ENCODE peak calls at places on chromosomes 1 and 21, in five cellular contexts. One of them, this sample, is unnamed.

GRCh38 chr1:229148041-229148671 is 122.8 kb upstream of the RAB4A start:
- DNase-seq in IMR-90: no peak
- DNase-seq in lung: no peak
- DNase-seq in body of pancreas: peak; percentile 58
- DNase-seq in ovary: no peak
- DNase-seq in this sample: no peak

GRCh38 chr1:36834586-36834985 is 199.7 kb downstream of the GRIK3 start:
- DNase-seq in IMR-90: no peak
- DNase-seq in lung: no peak
- DNase-seq in body of pancreas: no peak
- DNase-seq in ovary: no peak
- DNase-seq in this sample: no peak

GRCh38 chr1:232204269-232204668 is 425.7 kb downstream of the SIPA1L2 start:
- DNase-seq in IMR-90: peak; percentile 6
- DNase-seq in lung: no peak
- DNase-seq in body of pancreas: no peak
- DNase-seq in ovary: no peak
- DNase-seq in this sample: no peak

GRCh38 chr1:181086926-181087325 is 1.6 kb upstream of the IER5 start:
- DNase-seq in IMR-90: peak; percentile 80
- DNase-seq in lung: no peak
- DNase-seq in body of pancreas: no peak
- DNase-seq in ovary: no peak
- DNase-seq in this sample: no peak

GRCh38 chr1:59730759-59731478 is 83.8 kb upstream of the HOOK1 start:
- DNase-seq in IMR-90: peak; percentile 99
- DNase-seq in lung: peak; percentile 58
- DNase-seq in body of pancreas: peak; percentile 66
- DNase-seq in ovary: peak; percentile 78
- DNase-seq in this sample: peak; percentile 77

GRCh38 chr1:43890815-43891214 is 42.8 kb upstream of the ARTN start:
- DNase-seq in IMR-90: peak; percentile 28
- DNase-seq in lung: no peak
- DNase-seq in body of pancreas: no peak
- DNase-seq in ovary: no peak
- DNase-seq in this sample: no peak

GRCh38 chr1:87325982-87326738 is 2.5 kb upstream of the LMO4 start:
- DNase-seq in IMR-90: peak; percentile 49
- DNase-seq in lung: peak; percentile 42
- DNase-seq in body of pancreas: peak; percentile 49
- DNase-seq in ovary: no peak
- DNase-seq in this sample: peak; percentile 77

GRCh38 chr1:5509664-5510452 is 482.4 kb downstream of the NPHP4 start:
- DNase-seq in IMR-90: peak; percentile 15
- DNase-seq in lung: peak; percentile 57
- DNase-seq in body of pancreas: peak; percentile 68
- DNase-seq in ovary: peak; percentile 72
- DNase-seq in this sample: peak; percentile 74

GRCh38 chr1:112665857-112666256 is 8.6 kb upstream of the MOV10 start:
- DNase-seq in IMR-90: no peak
- DNase-seq in lung: no peak
- DNase-seq in body of pancreas: no peak
- DNase-seq in ovary: no peak
- DNase-seq in this sample: no peak

GRCh38 chr1:111909010-111909409 is 80.5 kb downstream of the KCND3 start:
- DNase-seq in IMR-90: no peak
- DNase-seq in lung: no peak
- DNase-seq in body of pancreas: no peak
- DNase-seq in ovary: no peak
- DNase-seq in this sample: no peak

GRCh38 chr1:54851406-54851805 is 35.6 kb downstream of the DHCR24 start:
- DNase-seq in IMR-90: no peak
- DNase-seq in lung: no peak
- DNase-seq in body of pancreas: no peak
- DNase-seq in ovary: no peak
- DNase-seq in this sample: no peak

GRCh38 chr1:244862354-244862698 is 2.0 kb downstream of the HNRNPU start:
- DNase-seq in IMR-90: no peak
- DNase-seq in lung: no peak
- DNase-seq in body of pancreas: no peak
- DNase-seq in ovary: no peak
- DNase-seq in this sample: no peak

GRCh38 chr1:224333309-224333926 is 3.4 kb upstream of the NVL start:
- DNase-seq in IMR-90: peak; percentile 64
- DNase-seq in lung: no peak
- DNase-seq in body of pancreas: no peak
- DNase-seq in ovary: no peak
- DNase-seq in this sample: no peak

GRCh38 chr1:88302843-88303486 is 381.1 kb upstream of the PKN2 start:
- DNase-seq in IMR-90: peak; percentile 55
- DNase-seq in lung: no peak
- DNase-seq in body of pancreas: peak; percentile 14
- DNase-seq in ovary: peak; percentile 18
- DNase-seq in this sample: no peak

GRCh38 chr1:221444346-221444745 is 297.5 kb downstream of the DUSP10 start:
- DNase-seq in IMR-90: no peak
- DNase-seq in lung: no peak
- DNase-seq in body of pancreas: no peak
- DNase-seq in ovary: no peak
- DNase-seq in this sample: no peak

GRCh38 chr1:39411526-39411925 is 79.9 kb upstream of the BMP8A start:
- DNase-seq in IMR-90: peak; percentile 71
- DNase-seq in lung: no peak
- DNase-seq in body of pancreas: no peak
- DNase-seq in ovary: no peak
- DNase-seq in this sample: no peak

GRCh38 chr1:68384872-68385390 is 64.8 kb downstream of the RPE65 start:
- DNase-seq in IMR-90: peak; percentile 90
- DNase-seq in lung: no peak
- DNase-seq in body of pancreas: no peak
- DNase-seq in ovary: no peak
- DNase-seq in this sample: no peak

GRCh38 chr1:113760102-113760804 is 967 bp upstream of the PHTF1 start:
- DNase-seq in IMR-90: no peak
- DNase-seq in lung: no peak
- DNase-seq in body of pancreas: no peak
- DNase-seq in ovary: no peak
- DNase-seq in this sample: no peak

GRCh38 chr1:116375165-116375883 is 2.3 kb downstream of the ATP1A1 start:
- DNase-seq in IMR-90: no peak
- DNase-seq in lung: no peak
- DNase-seq in body of pancreas: no peak
- DNase-seq in ovary: no peak
- DNase-seq in this sample: no peak

GRCh38 chr1:89490389-89490788 is 34.2 kb upstream of the LRRC8B start:
- DNase-seq in IMR-90: no peak
- DNase-seq in lung: no peak
- DNase-seq in body of pancreas: no peak
- DNase-seq in ovary: no peak
- DNase-seq in this sample: no peak

GRCh38 chr1:8201331-8201861 is 116.5 kb upstream of the SLC45A1 start:
- DNase-seq in IMR-90: peak; percentile 23
- DNase-seq in lung: no peak
- DNase-seq in body of pancreas: no peak
- DNase-seq in ovary: no peak
- DNase-seq in this sample: no peak

GRCh38 chr1:29157269-29157601 is 24.5 kb downstream of the SRSF4 start:
- DNase-seq in IMR-90: no peak
- DNase-seq in lung: no peak
- DNase-seq in body of pancreas: no peak
- DNase-seq in ovary: no peak
- DNase-seq in this sample: no peak

GRCh38 chr1:237921290-237921689 is 30.6 kb upstream of the ZP4 start:
- DNase-seq in IMR-90: no peak
- DNase-seq in lung: no peak
- DNase-seq in body of pancreas: no peak
- DNase-seq in ovary: no peak
- DNase-seq in this sample: no peak

GRCh38 chr1:179288977-179289376 is 4.6 kb upstream of the SOAT1 start:
- DNase-seq in IMR-90: no peak
- DNase-seq in lung: no peak
- DNase-seq in body of pancreas: no peak
- DNase-seq in ovary: no peak
- DNase-seq in this sample: no peak

GRCh38 chr1:174428033-174428432 is 19.7 kb upstream of the GPR52 start:
- DNase-seq in IMR-90: no peak
- DNase-seq in lung: no peak
- DNase-seq in body of pancreas: no peak
- DNase-seq in ovary: no peak
- DNase-seq in this sample: no peak

GRCh38 chr1:86616871-86617270 is 70.0 kb downstream of the CLCA4 start:
- DNase-seq in IMR-90: no peak
- DNase-seq in lung: no peak
- DNase-seq in body of pancreas: no peak
- DNase-seq in ovary: no peak
- DNase-seq in this sample: no peak

GRCh38 chr1:202237052-202237451 is 43.5 kb downstream of the LGR6 start:
- DNase-seq in IMR-90: peak; percentile 15
- DNase-seq in lung: no peak
- DNase-seq in body of pancreas: no peak
- DNase-seq in ovary: no peak
- DNase-seq in this sample: no peak

GRCh38 chr21:14058566-14058965 is 152.2 kb downstream of the LIPI start:
- DNase-seq in IMR-90: no peak
- DNase-seq in lung: no peak
- DNase-seq in body of pancreas: no peak
- DNase-seq in ovary: no peak
- DNase-seq in this sample: no peak

GRCh38 chr1:42830631-42831030 is 13.4 kb upstream of the SVBP start:
- DNase-seq in IMR-90: no peak
- DNase-seq in lung: no peak
- DNase-seq in body of pancreas: no peak
- DNase-seq in ovary: no peak
- DNase-seq in this sample: no peak

GRCh38 chr1:182556279-182556678 is 32.8 kb downstream of the RNASEL start:
- DNase-seq in IMR-90: no peak
- DNase-seq in lung: no peak
- DNase-seq in body of pancreas: no peak
- DNase-seq in ovary: no peak
- DNase-seq in this sample: no peak

GRCh38 chr1:183622884-183623785 is 12.4 kb downstream of the ARPC5 start:
- DNase-seq in IMR-90: peak; percentile 78
- DNase-seq in lung: peak; percentile 56
- DNase-seq in body of pancreas: peak; percentile 49
- DNase-seq in ovary: peak; percentile 57
- DNase-seq in this sample: peak; percentile 54

GRCh38 chr1:153597206-153597605 is 15.7 kb downstream of the S100A16 start:
- DNase-seq in IMR-90: peak; percentile 86
- DNase-seq in lung: no peak
- DNase-seq in body of pancreas: no peak
- DNase-seq in ovary: no peak
- DNase-seq in this sample: no peak

GRCh38 chr1:173405758-173406344 is 71.3 kb upstream of the PRDX6 start:
- DNase-seq in IMR-90: peak; percentile 83
- DNase-seq in lung: no peak
- DNase-seq in body of pancreas: no peak
- DNase-seq in ovary: no peak
- DNase-seq in this sample: no peak

GRCh38 chr1:173408886-173409285 is 68.2 kb upstream of the PRDX6 start:
- DNase-seq in IMR-90: no peak
- DNase-seq in lung: no peak
- DNase-seq in body of pancreas: no peak
- DNase-seq in ovary: no peak
- DNase-seq in this sample: no peak

GRCh38 chr1:173405281-173405680 is 71.9 kb upstream of the PRDX6 start:
- DNase-seq in IMR-90: no peak
- DNase-seq in lung: no peak
- DNase-seq in body of pancreas: no peak
- DNase-seq in ovary: no peak
- DNase-seq in this sample: no peak

GRCh38 chr1:173407846-173408245 is 69.3 kb upstream of the PRDX6 start:
- DNase-seq in IMR-90: no peak
- DNase-seq in lung: no peak
- DNase-seq in body of pancreas: no peak
- DNase-seq in ovary: no peak
- DNase-seq in this sample: no peak

DNA sequence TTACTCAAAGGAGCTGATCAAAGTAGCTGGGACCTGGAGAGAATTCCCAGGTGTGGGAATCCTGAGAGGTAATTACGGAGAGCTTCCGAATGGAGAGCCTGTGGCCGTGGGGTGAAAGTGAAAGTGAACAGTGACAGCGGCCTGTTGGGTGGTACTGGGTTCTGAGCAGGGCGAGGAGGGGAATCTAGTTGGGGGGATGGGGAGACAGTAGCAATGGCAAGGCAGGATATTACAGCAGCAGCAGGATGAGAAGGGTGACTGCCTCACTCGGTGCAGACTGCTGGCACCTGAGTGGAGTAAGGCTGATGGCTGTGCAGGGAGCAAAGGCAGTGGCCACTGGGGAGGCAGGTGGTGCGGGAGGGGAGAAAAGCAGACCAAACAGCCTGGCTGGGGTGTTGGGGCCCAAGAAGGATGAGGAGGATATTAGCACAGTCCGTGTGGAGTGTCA is 70.3 kb upstream of the PRDX6 start:
- DNase-seq in IMR-90: no peak
- DNase-seq in lung: no peak
- DNase-seq in body of pancreas: no peak
- DNase-seq in ovary: no peak
- DNase-seq in this sample: no peak
- H3K4me3 ChIP-seq in IMR-90: no peak overlapping the region
- H3K4me3 ChIP-seq in lung: no peak overlapping the region
- H3K4me3 ChIP-seq in body of pancreas: no peak overlapping the region
- H3K4me3 ChIP-seq in ovary: no peak overlapping the region
- H3K4me3 ChIP-seq in this sample: no peak overlapping the region

GRCh38 chr1:90614872-90615271 is 102.2 kb downstream of the BARHL2 start:
- DNase-seq in IMR-90: no peak
- DNase-seq in lung: no peak
- DNase-seq in body of pancreas: no peak
- DNase-seq in ovary: no peak
- DNase-seq in this sample: no peak
- TF ChIP-seq CTCF in IMR-90: peak; percentile 22
- TF ChIP-seq CTCF in lung: no peak
- TF ChIP-seq CTCF in body of pancreas: no peak
- TF ChIP-seq CTCF in ovary: no peak
- TF ChIP-seq CTCF in this sample: no peak

GRCh38 chr1:16155537-16156410 is at the start of gene EPHA2:
- DNase-seq in IMR-90: peak; percentile 86
- DNase-seq in lung: peak; percentile 94
- DNase-seq in body of pancreas: peak; percentile 91
- DNase-seq in ovary: peak; percentile 87
- DNase-seq in this sample: peak; percentile 94
- H3K4me1 ChIP-seq in IMR-90: peaks cover 37% of the 10 kb centered on the region
- H3K4me1 ChIP-seq in lung: peaks cover 15% of the 10 kb centered on the region
- H3K4me1 ChIP-seq in body of pancreas: peaks cover 52% of the 10 kb centered on the region
- H3K4me1 ChIP-seq in ovary: peaks cover 11% of the 10 kb centered on the region
- H3K4me1 ChIP-seq in this sample: peaks cover 37% of the 10 kb centered on the region

DNA sequence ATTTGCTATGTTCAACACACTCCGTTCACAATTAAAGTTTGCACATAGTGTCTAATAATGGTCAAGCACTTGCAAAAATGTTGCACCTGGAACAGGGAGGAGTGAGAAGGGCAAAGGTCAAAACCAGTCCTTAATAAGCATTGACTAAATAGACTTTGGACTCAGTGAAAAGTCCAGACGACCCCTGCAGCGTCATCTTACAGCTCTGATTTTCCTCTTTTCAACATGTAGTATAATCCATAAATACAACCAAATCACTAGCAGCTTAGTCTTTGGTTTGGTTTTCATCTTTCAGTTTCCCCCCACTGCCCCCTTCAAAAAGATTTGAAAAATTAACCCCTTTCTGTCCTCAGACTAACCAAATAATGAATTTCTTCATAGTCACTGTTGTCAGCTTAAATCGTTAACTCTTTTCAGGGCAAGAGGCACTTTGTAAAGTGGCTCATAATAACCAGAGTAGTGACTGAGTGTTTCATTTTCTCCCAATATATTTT is 290.3 kb downstream of the PTPRC start:
- DNase-seq in IMR-90: no peak
- DNase-seq in lung: no peak
- DNase-seq in body of pancreas: no peak
- DNase-seq in ovary: no peak
- DNase-seq in this sample: no peak
- H3K4me3 ChIP-seq in IMR-90: no peak overlapping the region
- H3K4me3 ChIP-seq in lung: no peak overlapping the region
- H3K4me3 ChIP-seq in body of pancreas: no peak overlapping the region
- H3K4me3 ChIP-seq in ovary: no peak overlapping the region
- H3K4me3 ChIP-seq in this sample: no peak overlapping the region